ENCODE peak calls at places on chromosomes 6 and 20, in six cellular contexts. P is keratinocyte, U is A549, R is OCI-LY7, O is endothelial cell of umbilical vein, T is mucosa of descending colon. Q is an unnamed sample.

GRCh38 chr20:21707999-21708737 is 2.7 kb downstream of the PAX1 start:
- DNase-seq in P (no peak), U (no peak), R (no peak), O (no peak), T (no peak), Q (no peak)

GRCh38 chr20:54726687-54727086 is 251.3 kb downstream of the DOK5 start:
- DNase-seq in P (no peak), U (no peak), R (no peak), O (no peak), T (no peak), Q (no peak)

GRCh38 chr20:45275327-45275726 is 21.0 kb upstream of the SLPI start:
- DNase-seq in P (no peak), U (no peak), R (no peak), O (no peak), T (no peak), Q (no peak)

GRCh38 chr20:22456109-22456508 is 128.3 kb downstream of the FOXA2 start:
- DNase-seq in P (no peak), U (no peak), R (no peak), O (no peak), T (no peak), Q (no peak)

GRCh38 chr20:62025832-62026563 is 39.7 kb downstream of the TAF4 start:
- DNase-seq in P (no peak), U (no peak), R (no peak), O (peak; percentile 78), T (no peak), Q (no peak)

GRCh38 chr6:66533921-66534404 is 826.9 kb upstream of the EYS start:
- DNase-seq in P (no peak), U (no peak), R (no peak), O (no peak), T (no peak), Q (no peak)

GRCh38 chr20:63968928-63969760 is 586 bp downstream of the ZNF512B start:
- DNase-seq in P (no peak), U (no peak), R (no peak), O (no peak), T (peak; percentile 47), Q (no peak)

GRCh38 chr20:46102940-46103339 is 13.2 kb upstream of the NCOA5 start:
- DNase-seq in P (no peak), U (no peak), R (no peak), O (no peak), T (no peak), Q (no peak)

GRCh38 chr6:161228911-161229591 is 44.8 kb downstream of the AGPAT4 start:
- DNase-seq in P (no peak), U (no peak), R (no peak), O (peak; percentile 87), T (no peak), Q (peak; percentile 86)

GRCh38 chr6:89950879-89951391 is 56.7 kb downstream of the GJA10 start:
- DNase-seq in P (peak; percentile 41), U (no peak), R (no peak), O (no peak), T (no peak), Q (peak; percentile 97)

GRCh38 chr6:145903356-145904102 is 60.6 kb downstream of the SHPRH start:
- DNase-seq in P (no peak), U (peak; percentile 10), R (no peak), O (no peak), T (no peak), Q (no peak)

GRCh38 chr6:22668307-22668706 is 98.9 kb downstream of the HDGFL1 start:
- DNase-seq in P (no peak), U (no peak), R (no peak), O (no peak), T (no peak), Q (no peak)

GRCh38 chr20:33465536-33466302 is 22.2 kb upstream of the SNTA1 start:
- DNase-seq in P (no peak), U (no peak), R (no peak), O (no peak), T (no peak), Q (no peak)

DNA sequence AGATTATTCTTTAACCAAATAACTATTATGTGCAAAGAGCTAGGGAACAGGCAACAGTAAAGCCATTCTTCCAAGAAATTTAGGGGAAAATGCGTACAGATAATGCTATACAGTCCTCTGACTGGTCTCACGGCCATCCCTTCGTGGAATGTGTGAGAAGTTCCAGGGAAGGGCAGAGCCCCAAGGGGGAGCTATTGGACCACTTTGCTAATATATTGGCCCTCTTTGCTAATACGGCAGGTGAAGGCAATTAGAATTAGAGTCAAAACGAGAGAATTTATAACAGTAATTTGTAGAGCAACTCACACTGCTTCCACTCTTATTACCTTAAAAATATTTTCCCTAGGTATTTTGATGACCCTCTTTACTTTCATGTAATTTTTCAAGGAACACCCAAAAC is 140.4 kb downstream of the IMPG1 start:
- DNase-seq in P (no peak), U (peak; percentile 11), R (peak; percentile 12), O (peak; percentile 45), T (no peak), Q (peak; percentile 41)
- TF ChIP-seq CTCF in P (peak; percentile 16), U (peak; percentile 19), R (peak; percentile 66), O (peak; percentile 64), T (no peak), Q (peak; percentile 59)

DNA sequence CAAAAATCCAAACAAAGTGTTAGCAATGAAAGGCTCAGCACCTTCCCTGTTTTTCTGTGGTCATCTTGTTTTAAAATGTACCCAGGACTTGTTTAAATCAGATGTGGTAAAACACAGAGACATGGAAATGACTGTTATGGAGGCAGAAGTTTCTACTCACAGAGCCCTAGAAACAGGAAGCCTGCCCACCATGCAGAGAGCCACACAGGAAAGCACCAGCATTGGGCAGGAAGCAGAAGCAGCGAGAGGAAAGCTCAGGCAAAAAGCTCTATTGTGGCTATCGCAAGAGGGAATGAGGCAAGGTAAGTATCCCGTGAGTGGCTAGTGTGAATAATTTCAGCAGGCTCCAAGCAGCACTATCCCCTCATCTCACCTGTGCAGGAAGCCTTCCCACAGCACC is 42.8 kb downstream of the GPR6 start:
- DNase-seq in P (no peak), U (no peak), R (peak; percentile 18), O (no peak), T (no peak), Q (no peak)
- H3K4me3 ChIP-seq in P (no peak overlapping the region), U (no peak overlapping the region), R (no peak overlapping the region), O (no peak overlapping the region), T (no peak overlapping the region), Q (no peak overlapping the region)

DNA sequence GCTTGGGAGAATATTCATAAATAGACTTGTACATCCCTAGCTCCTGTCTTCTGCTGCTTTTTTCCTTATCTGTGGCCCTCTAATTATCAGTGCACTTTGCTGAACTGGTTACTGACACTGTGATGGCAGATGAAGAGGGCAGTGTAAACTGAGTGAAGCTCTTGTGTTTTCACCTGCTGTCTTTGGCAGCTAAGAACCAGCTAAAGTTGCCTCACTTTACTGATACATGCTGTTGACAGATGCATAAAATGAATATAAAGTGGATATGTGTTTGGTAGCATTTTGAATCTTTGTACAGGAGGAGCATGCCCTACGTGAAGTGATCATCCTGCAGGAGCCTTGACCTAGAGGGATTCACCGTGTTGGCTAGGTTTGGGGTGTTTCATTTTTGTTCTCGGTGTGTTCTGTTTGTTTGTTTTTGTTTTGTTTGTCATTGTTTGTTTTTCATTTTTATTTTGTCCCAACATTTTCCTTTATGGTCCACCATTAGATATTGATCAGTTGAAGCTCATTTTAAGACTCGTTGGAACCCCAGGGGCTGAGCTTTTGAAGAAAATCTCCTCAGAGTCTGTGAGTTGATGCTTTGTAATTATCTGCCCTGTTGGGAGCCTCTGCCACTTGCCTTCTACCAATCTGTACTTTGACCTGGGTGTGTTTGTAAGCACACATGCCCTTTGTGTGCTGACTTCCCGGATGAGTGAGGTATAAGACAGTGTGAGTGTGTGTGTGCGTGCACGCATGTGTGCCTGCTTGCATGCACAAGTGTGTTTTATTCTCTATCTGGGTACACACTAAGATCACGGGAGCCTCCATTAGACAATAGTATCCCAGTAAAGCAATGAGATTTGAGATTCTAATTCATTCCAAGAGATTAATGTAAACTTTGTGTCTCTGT is 34.6 kb upstream of the MAPK13 start:
- DNase-seq in P (no peak), U (peak; percentile 71), R (no peak), O (no peak), T (peak; percentile 76), Q (no peak)
- TF ChIP-seq CTCF in P (no peak), U (no peak), R (peak; percentile 57), O (no peak), T (no peak), Q (no peak)

GRCh38 chr6:28586273-28586672 is 60.6 kb downstream of the GPX5 start:
- DNase-seq in P (no peak), U (no peak), R (no peak), O (no peak), T (no peak), Q (peak; percentile 77)

GRCh38 chr6:28589952-28590340 is 64.3 kb downstream of the GPX5 start:
- DNase-seq in P (no peak), U (no peak), R (no peak), O (no peak), T (no peak), Q (no peak)

GRCh38 chr6:28587746-28588075 is 62.0 kb downstream of the GPX5 start:
- DNase-seq in P (no peak), U (no peak), R (no peak), O (no peak), T (no peak), Q (no peak)

GRCh38 chr6:28587011-28587745 is 61.5 kb downstream of the GPX5 start:
- DNase-seq in P (no peak), U (peak; percentile 89), R (no peak), O (no peak), T (peak; percentile 85), Q (peak; percentile 93)

GRCh38 chr6:28589234-28589951 is 63.7 kb downstream of the GPX5 start:
- DNase-seq in P (peak; percentile 95), U (peak; percentile 97), R (peak; percentile 8), O (peak; percentile 81), T (no peak), Q (peak; percentile 94)
- H3K4me3 ChIP-seq in P (peak overlapping the region; percentile 29), U (peak overlapping the region; percentile 40), R (no peak overlapping the region), O (peak overlapping the region; percentile 6), T (no peak overlapping the region), Q (peak overlapping the region; percentile 51)

DNA sequence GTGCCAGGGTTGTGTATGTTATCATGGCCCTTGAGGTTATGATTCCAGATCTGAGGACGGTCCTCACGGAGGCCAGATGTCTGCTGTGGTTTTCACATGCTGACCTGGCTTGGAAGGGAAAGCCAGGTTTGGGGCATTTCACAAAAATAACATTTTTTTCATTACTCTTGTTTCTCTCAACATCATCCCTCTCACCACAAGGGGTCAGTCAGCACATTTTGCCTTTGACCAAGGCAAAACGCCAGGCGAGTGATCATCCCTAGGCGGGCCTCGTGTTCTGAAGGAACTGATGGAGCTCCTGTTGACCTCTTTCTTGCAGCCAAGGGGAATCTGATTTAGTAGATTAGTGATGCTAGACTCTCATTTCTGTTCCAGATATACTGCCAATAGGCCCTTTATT is 133.5 kb downstream of the TBC1D7 start:
- DNase-seq in P (no peak), U (peak; percentile 63), R (peak; percentile 79), O (peak; percentile 69), T (peak; percentile 47), Q (peak; percentile 62)
- TF ChIP-seq CTCF in P (peak; percentile 49), U (peak; percentile 59), R (peak; percentile 88), O (peak; percentile 72), T (no peak), Q (peak; percentile 68)

GRCh38 chr6:15763827-15764226 is 101.0 kb upstream of the DTNBP1 start:
- DNase-seq in P (no peak), U (peak; percentile 59), R (no peak), O (peak; percentile 34), T (peak; percentile 37), Q (peak; percentile 9)
- H3K4me3 ChIP-seq in P (no peak overlapping the region), U (no peak overlapping the region), R (no peak overlapping the region), O (no peak overlapping the region), T (no peak overlapping the region), Q (no peak overlapping the region)

Q was measured in epithelial cell of esophagus.